ENCODE peak calls at places on chromosomes 4 and X, in seven cellular contexts. One of them, this sample, is unnamed.

GRCh38 chrX:137033774-137034507 is at the start of gene GPR101:
- DNase-seq in endodermal cell: no peak
- DNase-seq in mucosa of descending colon: no peak
- DNase-seq in GM12878: no peak
- DNase-seq in endothelial cell: no peak
- DNase-seq in breast epithelium: no peak
- DNase-seq in cardiac fibroblast: no peak
- DNase-seq in this sample: no peak

GRCh38 chr4:4440333-4441061 is 53.6 kb downstream of the NSG1 start:
- DNase-seq in endodermal cell: peak; percentile 32
- DNase-seq in mucosa of descending colon: no peak
- DNase-seq in GM12878: peak; percentile 52
- DNase-seq in endothelial cell: no peak
- DNase-seq in breast epithelium: no peak
- DNase-seq in cardiac fibroblast: no peak
- DNase-seq in this sample: no peak

GRCh38 chrX:68671221-68671620 is 23.8 kb downstream of the STARD8 start:
- DNase-seq in endodermal cell: no peak
- DNase-seq in mucosa of descending colon: no peak
- DNase-seq in GM12878: no peak
- DNase-seq in endothelial cell: no peak
- DNase-seq in breast epithelium: no peak
- DNase-seq in cardiac fibroblast: no peak
- DNase-seq in this sample: no peak

GRCh38 chrX:47751670-47752069 is 85.0 kb upstream of the ZNF81 start:
- DNase-seq in endodermal cell: peak; percentile 78
- DNase-seq in mucosa of descending colon: peak; percentile 43
- DNase-seq in GM12878: no peak
- DNase-seq in endothelial cell: peak; percentile 39
- DNase-seq in breast epithelium: no peak
- DNase-seq in cardiac fibroblast: peak; percentile 48
- DNase-seq in this sample: no peak

GRCh38 chr4:162683659-162684370 is 482.9 kb downstream of the NAF1 start:
- DNase-seq in endodermal cell: no peak
- DNase-seq in mucosa of descending colon: no peak
- DNase-seq in GM12878: no peak
- DNase-seq in endothelial cell: no peak
- DNase-seq in breast epithelium: no peak
- DNase-seq in cardiac fibroblast: peak; percentile 39
- DNase-seq in this sample: no peak

GRCh38 chr4:99763635-99764101 is 53.0 kb upstream of the DAPP1 start:
- DNase-seq in endodermal cell: no peak
- DNase-seq in mucosa of descending colon: no peak
- DNase-seq in GM12878: no peak
- DNase-seq in endothelial cell: no peak
- DNase-seq in breast epithelium: no peak
- DNase-seq in cardiac fibroblast: peak; percentile 92
- DNase-seq in this sample: no peak

GRCh38 chr4:36206586-36206985 is 37.7 kb downstream of the ARAP2 start:
- DNase-seq in endodermal cell: no peak
- DNase-seq in mucosa of descending colon: no peak
- DNase-seq in GM12878: no peak
- DNase-seq in endothelial cell: no peak
- DNase-seq in breast epithelium: no peak
- DNase-seq in cardiac fibroblast: no peak
- DNase-seq in this sample: no peak

GRCh38 chr4:40480291-40480690 is 145.2 kb downstream of the CHRNA9 start:
- DNase-seq in endodermal cell: no peak
- DNase-seq in mucosa of descending colon: no peak
- DNase-seq in GM12878: no peak
- DNase-seq in endothelial cell: no peak
- DNase-seq in breast epithelium: no peak
- DNase-seq in cardiac fibroblast: no peak
- DNase-seq in this sample: no peak

GRCh38 chr4:105520819-105521790 is 31.3 kb upstream of the ARHGEF38 start:
- DNase-seq in endodermal cell: peak; percentile 72
- DNase-seq in mucosa of descending colon: no peak
- DNase-seq in GM12878: peak; percentile 15
- DNase-seq in endothelial cell: peak; percentile 60
- DNase-seq in breast epithelium: no peak
- DNase-seq in cardiac fibroblast: peak; percentile 62
- DNase-seq in this sample: no peak

GRCh38 chrX:11787564-11787963 is 29.5 kb downstream of the MSL3 start:
- DNase-seq in endodermal cell: peak; percentile 95
- DNase-seq in mucosa of descending colon: no peak
- DNase-seq in GM12878: no peak
- DNase-seq in endothelial cell: peak; percentile 78
- DNase-seq in breast epithelium: no peak
- DNase-seq in cardiac fibroblast: peak; percentile 67
- DNase-seq in this sample: peak; percentile 46

GRCh38 chr4:180635276-180635675 is 1607.9 kb upstream of the TENM3 start:
- DNase-seq in endodermal cell: no peak
- DNase-seq in mucosa of descending colon: no peak
- DNase-seq in GM12878: no peak
- DNase-seq in endothelial cell: no peak
- DNase-seq in breast epithelium: no peak
- DNase-seq in cardiac fibroblast: no peak
- DNase-seq in this sample: no peak

GRCh38 chr4:10926025-10926424 is 241.5 kb upstream of the CLNK start:
- DNase-seq in endodermal cell: no peak
- DNase-seq in mucosa of descending colon: no peak
- DNase-seq in GM12878: no peak
- DNase-seq in endothelial cell: no peak
- DNase-seq in breast epithelium: no peak
- DNase-seq in cardiac fibroblast: peak; percentile 23
- DNase-seq in this sample: no peak

GRCh38 chr4:88963817-88964216 is 93.2 kb downstream of the FAM13A start:
- DNase-seq in endodermal cell: no peak
- DNase-seq in mucosa of descending colon: no peak
- DNase-seq in GM12878: no peak
- DNase-seq in endothelial cell: no peak
- DNase-seq in breast epithelium: no peak
- DNase-seq in cardiac fibroblast: peak; percentile 80
- DNase-seq in this sample: no peak

GRCh38 chr4:83772680-83773079 is 236.8 kb downstream of the GPAT3 start:
- DNase-seq in endodermal cell: peak; percentile 63
- DNase-seq in mucosa of descending colon: no peak
- DNase-seq in GM12878: no peak
- DNase-seq in endothelial cell: no peak
- DNase-seq in breast epithelium: no peak
- DNase-seq in cardiac fibroblast: no peak
- DNase-seq in this sample: no peak

GRCh38 chrX:11533211-11533651 is 132.5 kb downstream of the ARHGAP6 start:
- DNase-seq in endodermal cell: no peak
- DNase-seq in mucosa of descending colon: no peak
- DNase-seq in GM12878: peak; percentile 61
- DNase-seq in endothelial cell: no peak
- DNase-seq in breast epithelium: no peak
- DNase-seq in cardiac fibroblast: peak; percentile 85
- DNase-seq in this sample: no peak

GRCh38 chr4:123826896-123827295 is 430.3 kb downstream of the SPRY1 start:
- DNase-seq in endodermal cell: no peak
- DNase-seq in mucosa of descending colon: no peak
- DNase-seq in GM12878: no peak
- DNase-seq in endothelial cell: no peak
- DNase-seq in breast epithelium: no peak
- DNase-seq in cardiac fibroblast: peak; percentile 94
- DNase-seq in this sample: no peak

GRCh38 chrX:2875798-2876399 is 47.2 kb downstream of the GYG2 start:
- DNase-seq in endodermal cell: no peak
- DNase-seq in mucosa of descending colon: no peak
- DNase-seq in GM12878: no peak
- DNase-seq in endothelial cell: no peak
- DNase-seq in breast epithelium: no peak
- DNase-seq in cardiac fibroblast: peak; percentile 35
- DNase-seq in this sample: no peak
- TF ChIP-seq CTCF in endodermal cell: peak; percentile 81
- TF ChIP-seq CTCF in mucosa of descending colon: no peak
- TF ChIP-seq CTCF in GM12878: peak; percentile 19
- TF ChIP-seq CTCF in endothelial cell: peak; percentile 36
- TF ChIP-seq CTCF in breast epithelium: no peak
- TF ChIP-seq CTCF in cardiac fibroblast: peak; percentile 36
- TF ChIP-seq CTCF in this sample: no peak

DNA sequence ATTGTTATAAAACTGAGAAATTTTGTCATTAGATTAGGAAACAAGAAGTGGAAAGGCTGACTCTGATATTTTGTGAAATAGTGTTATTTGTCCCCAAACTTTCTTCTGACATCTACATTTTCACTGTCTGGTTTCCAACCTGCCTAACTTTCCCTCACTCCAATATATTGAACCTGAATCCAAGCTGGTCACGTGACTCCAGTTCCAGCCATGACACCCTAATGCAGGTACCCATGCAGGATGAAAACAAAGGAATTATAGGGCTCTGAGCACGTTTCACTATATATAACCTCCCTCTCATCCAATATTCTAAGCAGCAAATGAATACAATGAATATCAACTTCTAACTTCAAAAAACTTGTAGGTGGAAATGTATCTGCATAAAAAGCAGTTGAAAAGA is 231.6 kb downstream of the TLL1 start:
- DNase-seq in endodermal cell: no peak
- DNase-seq in mucosa of descending colon: no peak
- DNase-seq in GM12878: no peak
- DNase-seq in endothelial cell: no peak
- DNase-seq in breast epithelium: no peak
- DNase-seq in cardiac fibroblast: no peak
- DNase-seq in this sample: no peak
- TF ChIP-seq CTCF in endodermal cell: no peak
- TF ChIP-seq CTCF in mucosa of descending colon: no peak
- TF ChIP-seq CTCF in GM12878: no peak
- TF ChIP-seq CTCF in endothelial cell: no peak
- TF ChIP-seq CTCF in breast epithelium: no peak
- TF ChIP-seq CTCF in cardiac fibroblast: no peak
- TF ChIP-seq CTCF in this sample: no peak

GRCh38 chrX:4550018-4550417 is 836.6 kb upstream of the PRKX start:
- DNase-seq in endodermal cell: peak; percentile 71
- DNase-seq in mucosa of descending colon: no peak
- DNase-seq in GM12878: no peak
- DNase-seq in endothelial cell: no peak
- DNase-seq in breast epithelium: no peak
- DNase-seq in cardiac fibroblast: no peak
- DNase-seq in this sample: no peak
- TF ChIP-seq CTCF in endodermal cell: peak; percentile 78
- TF ChIP-seq CTCF in mucosa of descending colon: no peak
- TF ChIP-seq CTCF in GM12878: no peak
- TF ChIP-seq CTCF in endothelial cell: no peak
- TF ChIP-seq CTCF in breast epithelium: no peak
- TF ChIP-seq CTCF in cardiac fibroblast: no peak
- TF ChIP-seq CTCF in this sample: no peak

GRCh38 chr4:18020145-18020670 is 1.3 kb downstream of the LCORL start:
- DNase-seq in endodermal cell: peak; percentile 53
- DNase-seq in mucosa of descending colon: peak; percentile 44
- DNase-seq in GM12878: no peak
- DNase-seq in endothelial cell: no peak
- DNase-seq in breast epithelium: no peak
- DNase-seq in cardiac fibroblast: peak; percentile 26
- DNase-seq in this sample: no peak

GRCh38 chr4:18020671-18021469 is 685 bp downstream of the LCORL start:
- DNase-seq in endodermal cell: peak; percentile 84
- DNase-seq in mucosa of descending colon: peak; percentile 81
- DNase-seq in GM12878: peak; percentile 32
- DNase-seq in endothelial cell: peak; percentile 66
- DNase-seq in breast epithelium: peak; percentile 53
- DNase-seq in cardiac fibroblast: peak; percentile 85
- DNase-seq in this sample: peak; percentile 41

GRCh38 chr4:18022572-18023039 is 1.1 kb upstream of the LCORL start:
- DNase-seq in endodermal cell: no peak
- DNase-seq in mucosa of descending colon: no peak
- DNase-seq in GM12878: no peak
- DNase-seq in endothelial cell: no peak
- DNase-seq in breast epithelium: no peak
- DNase-seq in cardiac fibroblast: no peak
- DNase-seq in this sample: no peak

GRCh38 chr4:18021470-18021719 is 160 bp downstream of the LCORL start:
- DNase-seq in endodermal cell: no peak
- DNase-seq in mucosa of descending colon: no peak
- DNase-seq in GM12878: no peak
- DNase-seq in endothelial cell: no peak
- DNase-seq in breast epithelium: no peak
- DNase-seq in cardiac fibroblast: no peak
- DNase-seq in this sample: no peak

DNA sequence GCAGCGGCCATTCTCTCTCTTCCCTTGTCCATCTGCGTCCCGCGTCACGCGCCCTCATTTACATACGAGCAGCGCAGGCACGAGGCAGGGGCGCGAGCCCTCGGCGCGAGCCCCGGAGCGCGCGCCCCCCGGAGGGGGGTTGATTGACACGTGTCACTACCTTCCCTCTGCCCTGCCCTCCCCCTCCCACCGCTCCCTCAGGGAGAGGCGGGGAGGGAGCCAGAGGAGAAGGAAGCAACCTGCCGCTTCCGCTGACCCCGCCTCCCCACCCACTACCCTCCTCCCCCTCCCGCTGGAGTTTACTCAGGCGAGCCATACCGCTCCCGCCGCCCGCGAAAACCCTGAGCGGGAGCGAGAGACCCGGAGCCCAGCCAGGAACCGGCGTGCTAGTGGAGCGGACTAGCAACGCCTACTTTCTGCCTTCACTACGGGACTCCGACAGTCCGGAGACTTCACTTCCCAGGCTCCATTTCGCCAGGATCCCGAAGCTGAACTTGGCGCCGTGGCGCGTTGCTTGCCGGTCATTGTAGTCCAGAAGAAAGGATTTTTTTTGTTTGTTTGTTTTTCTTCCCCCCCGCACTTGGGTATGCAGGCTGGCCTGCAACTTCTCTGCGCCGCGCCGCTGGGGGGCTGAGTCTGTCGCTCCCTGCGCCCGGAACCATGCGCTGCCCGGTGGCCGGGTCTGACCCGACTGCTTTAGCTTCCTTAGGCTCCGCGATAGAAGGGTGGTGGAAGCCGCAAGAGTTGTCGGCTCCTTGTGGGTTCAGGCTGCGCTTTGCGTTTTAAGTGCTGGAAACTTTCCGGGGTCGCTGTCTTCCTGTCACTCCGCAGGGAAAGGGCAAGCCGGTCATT is at the start of gene LCORL:
- DNase-seq in endodermal cell: peak; percentile 97
- DNase-seq in mucosa of descending colon: peak; percentile 95
- DNase-seq in GM12878: peak; percentile 90
- DNase-seq in endothelial cell: peak; percentile 89
- DNase-seq in breast epithelium: peak; percentile 89
- DNase-seq in cardiac fibroblast: peak; percentile 96
- DNase-seq in this sample: peak; percentile 91
- TF ChIP-seq CTCF in endodermal cell: peak; percentile 42
- TF ChIP-seq CTCF in mucosa of descending colon: no peak
- TF ChIP-seq CTCF in GM12878: peak; percentile 45
- TF ChIP-seq CTCF in endothelial cell: no peak
- TF ChIP-seq CTCF in breast epithelium: no peak
- TF ChIP-seq CTCF in cardiac fibroblast: no peak
- TF ChIP-seq CTCF in this sample: no peak